ENCODE peak calls at places on chromosomes 5 and 9, in six cellular contexts. A is H9, B is mesenchymal stem cell, D is trophoblast cell, E is H1, F is IMR-90. T is an unnamed sample. For H3K79me1, the result is how much of the 10 kb centered on the place peaks cover.

GRCh38 chr5:16690243-16690839 is 73.5 kb upstream of the RETREG1 start:
- DNase-seq in F (peak), A (peak), E (no peak), B (peak), D (peak), T (peak)

GRCh38 chr9:130395810-130396435 is 48.8 kb upstream of the ASS1 start:
- DNase-seq in A (no peak), B (no peak), F (no peak), D (no peak), E (no peak), T (no peak)

GRCh38 chr5:39219433-39219832 is at the start of gene FYB1:
- DNase-seq in B (no peak), E (no peak), A (no peak), D (peak), F (no peak), T (no peak)

GRCh38 chr5:96258692-96259091 is 174.4 kb downstream of the PCSK1 start:
- DNase-seq in D (no peak), B (no peak), E (no peak), F (no peak), A (no peak), T (no peak)

GRCh38 chr9:85723220-85723619 is 18.5 kb downstream of the AGTPBP1 start:
- DNase-seq in A (peak), D (no peak), F (no peak), E (peak), B (no peak), T (no peak)

GRCh38 chr9:10250200-10250599 is 362.6 kb downstream of the PTPRD start:
- DNase-seq in D (no peak), E (no peak), F (no peak), B (peak), A (no peak), T (no peak)

GRCh38 chr9:20395671-20396070 is 226.6 kb downstream of the MLLT3 start:
- DNase-seq in B (no peak), E (no peak), F (no peak), A (no peak), D (no peak), T (no peak)

GRCh38 chr9:115209601-115210306 is 91.8 kb upstream of the TNC start:
- DNase-seq in B (no peak), A (no peak), D (no peak), F (peak), E (no peak), T (no peak)

GRCh38 chr5:112210430-112211005 is 208.6 kb downstream of the EPB41L4A start:
- DNase-seq in E (no peak), F (peak), D (peak), A (peak), B (peak), T (peak)

GRCh38 chr9:108835831-108836230 is 20.0 kb downstream of the ACTL7B start:
- DNase-seq in E (no peak), A (no peak), B (no peak), F (no peak), D (peak), T (no peak)

GRCh38 chr9:85662558-85662957 is 79.2 kb downstream of the AGTPBP1 start:
- DNase-seq in F (no peak), D (no peak), A (no peak), E (no peak), B (no peak), T (no peak)

GRCh38 chr5:126492939-126493338 is 69.7 kb downstream of the GRAMD2B start:
- DNase-seq in B (no peak), E (no peak), F (peak), D (peak), A (no peak), T (no peak)

GRCh38 chr9:33132249-33132772 is 34.8 kb downstream of the B4GALT1 start:
- DNase-seq in F (peak), B (peak), A (no peak), D (peak), E (no peak), T (no peak)

GRCh38 chr9:74122661-74123060 is 374.5 kb upstream of the RORB start:
- DNase-seq in A (no peak), F (no peak), D (no peak), E (no peak), B (no peak), T (no peak)

GRCh38 chr9:71683598-71684235 is 84.6 kb downstream of the CEMIP2 start:
- DNase-seq in E (peak), D (peak), A (peak), F (peak), B (peak), T (peak)

GRCh38 chr5:179134511-179134910 is 74.3 kb downstream of the ZNF354C start:
- DNase-seq in E (no peak), B (no peak), F (no peak), D (no peak), A (no peak), T (no peak)

GRCh38 chr5:146409081-146409671 is 38.0 kb upstream of the TCERG1 start:
- DNase-seq in F (peak), B (no peak), E (no peak), D (no peak), A (no peak), T (peak)

GRCh38 chr5:1103505-1104326 is 8.1 kb downstream of the SLC12A7 start:
- DNase-seq in F (no peak), B (no peak), D (no peak), E (no peak), A (no peak), T (no peak)

GRCh38 chr5:2752059-2752874 is 790 bp upstream of the IRX2 start:
- DNase-seq in B (no peak), E (no peak), A (peak), F (no peak), D (peak), T (no peak)

GRCh38 chr9:12464910-12465512 is 228.2 kb upstream of the TYRP1 start:
- DNase-seq in F (peak), B (peak), A (no peak), D (peak), E (no peak), T (peak)

GRCh38 chr5:2685651-2686050 is 65.8 kb downstream of the IRX2 start:
- DNase-seq in B (no peak), E (no peak), A (no peak), F (peak), D (peak), T (no peak)

GRCh38 chr9:12889402-12890106 is 114.7 kb downstream of the LURAP1L start:
- DNase-seq in E (no peak), B (no peak), D (no peak), A (no peak), F (no peak), T (no peak)

GRCh38 chr5:151223447-151224264 is at the start of gene CCDC69:
- DNase-seq in F (peak), A (peak), D (peak), E (no peak), B (peak), T (peak)

GRCh38 chr9:98108540-98109031 is 10.4 kb downstream of the TRIM14 start:
- DNase-seq in E (no peak), A (no peak), B (no peak), F (no peak), D (no peak), T (no peak)

GRCh38 chr5:158164648-158165047 is 305.7 kb upstream of the CLINT1 start:
- DNase-seq in B (no peak), A (no peak), E (no peak), F (no peak), D (no peak), T (no peak)

GRCh38 chr9:115364991-115365390 is 247.0 kb upstream of the TNC start:
- DNase-seq in F (peak), B (no peak), E (no peak), A (no peak), D (no peak), T (no peak)

GRCh38 chr5:112250551-112250950 is 168.5 kb downstream of the EPB41L4A start:
- DNase-seq in A (no peak), D (no peak), E (no peak), B (no peak), F (no peak), T (no peak)

GRCh38 chr9:5008206-5008605 is 23.1 kb downstream of the JAK2 start:
- DNase-seq in B (no peak), A (no peak), D (no peak), F (peak), E (no peak), T (no peak)

GRCh38 chr9:105457560-105458294 is 9.9 kb downstream of the FSD1L start:
- DNase-seq in A (peak), D (no peak), E (no peak), B (no peak), F (no peak), T (no peak)

GRCh38 chr5:146089287-146089686 is 16.1 kb downstream of the PLAC8L1 start:
- DNase-seq in E (no peak), D (no peak), F (no peak), B (no peak), A (no peak), T (no peak)

GRCh38 chr9:131727184-131727785 is 12.6 kb downstream of the RAPGEF1 start:
- DNase-seq in A (no peak), D (peak), E (no peak), F (peak), B (peak), T (no peak)

GRCh38 chr5:151239237-151239861 is 13.6 kb upstream of the GM2A start:
- DNase-seq in B (peak), F (peak), A (peak), E (no peak), D (peak), T (peak)

GRCh38 chr5:52007230-52007858 is 624.1 kb downstream of the ISL1 start:
- DNase-seq in D (peak), A (peak), E (no peak), F (peak), B (peak), T (no peak)

GRCh38 chr5:79613571-79613970 is 1.3 kb downstream of the TENT2 start:
- DNase-seq in B (peak), A (no peak), D (no peak), F (no peak), E (no peak), T (no peak)

GRCh38 chr5:175823731-175824525 is 47.5 kb upstream of the CPLX2 start:
- DNase-seq in A (peak), D (no peak), F (no peak), B (no peak), E (no peak), T (no peak)

GRCh38 chr9:116280529-116280928 is 126.9 kb downstream of the PAPPA start:
- DNase-seq in D (peak), F (peak), E (no peak), A (no peak), B (peak), T (no peak)

GRCh38 chr9:20980713-20981481 is 50.5 kb downstream of the HACD4 start:
- DNase-seq in B (peak), D (no peak), F (peak), E (no peak), A (no peak), T (no peak)

GRCh38 chr5:159317849-159318248 is 12.4 kb downstream of the IL12B start:
- DNase-seq in A (no peak), D (no peak), B (no peak), F (no peak), E (no peak), T (no peak)

GRCh38 chr5:98774192-98775046 is 956 bp downstream of the RGMB start:
- DNase-seq in E (no peak), F (peak), A (peak), D (peak), B (peak), T (peak)

GRCh38 chr9:4117835-4118610 is 181.8 kb downstream of the GLIS3 start:
- DNase-seq in A (peak), E (peak), B (no peak), D (peak), F (no peak), T (no peak)

GRCh38 chr9:91840882-91841281 is 109.1 kb downstream of the ROR2 start:
- DNase-seq in E (no peak), A (no peak), F (no peak), B (no peak), D (no peak), T (no peak)
- H3K79me1 ChIP-seq in E (under half), A (under half), F (under half), B (under half), D (under half), T (under half)

GRCh38 chr5:43515678-43516048 is 715 bp upstream of the C5orf34 start:
- DNase-seq in D (no peak), A (no peak), E (no peak), B (no peak), F (no peak), T (no peak)
- H4K8ac ChIP-seq in D (peak), A (no peak), E (no peak), B (no peak), F (peak), T (no peak)

DNA sequence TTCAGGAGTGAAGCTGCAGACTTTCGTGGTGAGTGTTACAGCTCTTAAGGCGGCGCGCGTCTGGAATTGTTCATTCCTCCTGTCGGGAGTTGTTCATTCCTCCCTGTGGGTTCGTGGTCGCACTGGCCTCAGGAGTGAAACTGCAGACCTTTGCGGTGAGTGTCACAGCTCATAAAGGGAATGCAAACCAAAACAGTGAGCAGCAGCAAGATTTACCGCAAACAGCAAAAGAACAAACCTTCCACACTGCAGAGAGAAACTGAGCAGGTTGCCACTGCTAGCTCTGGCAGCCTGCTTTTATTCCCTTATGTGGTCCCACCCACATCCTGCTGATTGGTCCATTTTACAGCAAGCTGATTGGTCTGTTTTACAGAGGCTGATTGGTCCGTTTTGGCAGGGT is 1365.3 kb upstream of the WWC1 start:
- DNase-seq in E (no peak), F (no peak), D (no peak), B (no peak), A (no peak), T (no peak)
- H4K91ac ChIP-seq in E (no peak), F (no peak), D (no peak), B (no peak), A (no peak), T (no peak)

GRCh38 chr9:91842358-91842757 is 107.7 kb downstream of the ROR2 start:
- DNase-seq in E (no peak), A (no peak), D (no peak), F (no peak), B (no peak), T (no peak)
- H3K79me1 ChIP-seq in E (under half), A (under half), D (under half), F (under half), B (half or more), T (under half)

DNA sequence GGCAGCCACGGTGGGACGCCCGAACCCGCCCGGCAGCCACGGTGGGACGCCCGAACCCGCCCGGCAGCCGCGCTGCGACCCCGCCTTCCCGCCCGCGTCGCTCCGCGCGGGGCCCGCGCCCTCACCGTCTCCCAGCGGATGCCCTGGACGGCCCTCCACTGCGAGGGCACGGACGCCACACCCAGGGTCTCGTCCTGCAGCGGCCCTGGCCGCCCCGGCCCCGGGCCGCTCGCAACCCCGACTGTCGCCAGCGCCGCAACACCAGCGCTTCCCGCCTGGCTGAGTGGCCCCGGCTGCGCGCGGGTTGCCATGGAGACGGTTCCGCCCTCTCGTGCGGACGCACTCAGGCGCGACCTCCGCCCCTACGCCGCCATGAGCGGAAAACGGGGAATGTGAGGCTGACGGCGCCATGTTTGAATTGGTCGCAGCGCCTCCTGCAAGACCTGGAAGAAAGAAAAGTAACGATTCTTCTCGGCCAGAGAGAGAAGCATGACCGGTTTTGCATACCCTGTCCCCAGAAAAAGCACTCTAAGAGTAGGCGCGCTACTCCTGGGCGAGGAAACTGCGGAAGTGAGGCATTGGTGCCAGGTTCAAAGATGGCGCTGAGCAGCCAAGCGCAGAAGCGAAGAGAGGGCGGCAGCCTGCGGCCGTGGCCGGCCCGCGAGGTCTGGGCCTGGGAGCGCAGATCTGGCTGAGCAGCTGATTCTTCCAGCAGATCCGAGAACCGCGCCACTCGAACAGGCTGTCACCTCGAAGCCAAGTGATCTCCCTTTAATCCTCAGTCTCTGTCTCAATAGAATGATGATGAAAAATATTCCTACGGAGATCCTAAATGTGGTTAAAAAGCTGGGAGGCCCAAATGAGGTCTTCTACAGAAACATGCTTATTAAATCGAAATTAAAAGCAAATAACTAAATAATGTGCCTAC is at the start of gene DYNC2I2:
- DNase-seq in A (peak), E (peak), F (peak), D (peak), B (peak), T (peak)
- H4K8ac ChIP-seq in A (peak), E (peak), F (peak), D (peak), B (peak), T (no peak)

DNA sequence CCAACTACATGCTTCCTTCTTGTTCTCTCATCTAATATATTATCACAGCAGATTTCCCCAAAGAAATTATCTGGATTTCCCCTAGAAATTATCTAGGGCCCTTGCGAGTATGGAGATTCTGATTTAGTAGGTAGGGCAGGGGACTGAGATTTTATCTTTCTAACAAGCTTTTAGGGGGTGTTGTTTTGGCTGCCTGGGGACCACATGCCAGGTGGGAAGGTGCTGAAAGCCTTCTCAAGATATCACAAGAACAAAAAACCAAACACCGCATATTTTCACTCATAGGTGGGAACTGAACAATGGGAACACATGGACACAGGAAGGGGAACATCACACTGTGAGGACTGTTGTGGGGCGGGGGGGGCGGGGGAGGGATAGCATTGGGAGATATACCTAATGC is 146.5 kb upstream of the CDH10 start:
- DNase-seq in B (no peak), E (no peak), F (no peak), A (no peak), D (no peak), T (no peak)
- H4K91ac ChIP-seq in B (no peak), E (no peak), F (no peak), A (no peak), D (no peak), T (no peak)

DNA sequence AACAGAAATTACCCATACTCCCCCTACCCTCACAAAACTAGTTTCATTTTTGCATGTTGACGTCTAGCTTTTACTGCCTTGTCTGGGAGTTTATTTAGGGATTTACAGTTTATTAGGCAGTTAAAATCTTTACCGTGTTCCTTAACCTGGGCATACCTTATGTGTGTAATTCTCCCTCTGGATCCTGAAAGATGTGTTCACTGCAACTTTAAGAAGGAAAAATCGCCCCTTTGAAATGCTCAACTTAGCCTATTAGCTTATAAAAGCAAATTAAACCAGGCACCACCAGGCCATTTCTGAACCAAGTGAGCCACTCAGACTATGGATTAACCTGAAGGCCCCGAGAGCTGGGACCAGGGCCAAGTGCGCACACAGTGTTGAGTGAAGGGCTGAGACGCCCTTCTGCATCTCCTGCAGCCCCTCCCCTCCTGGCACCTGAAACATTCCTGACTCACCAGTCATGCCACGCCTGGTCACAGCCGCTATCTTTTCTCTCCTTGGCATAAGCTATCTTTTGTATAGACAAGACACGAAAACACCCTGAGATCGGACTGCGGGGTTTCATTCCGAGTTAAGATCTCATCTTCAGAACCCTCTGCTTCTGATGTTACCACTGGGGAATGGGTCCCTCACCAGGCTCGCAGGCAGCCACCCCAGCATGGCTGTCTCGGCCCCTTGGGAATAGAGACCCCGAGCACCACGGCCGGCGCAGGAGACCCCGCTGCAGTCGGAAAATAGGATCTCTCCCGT is 111.9 kb downstream of the ROR2 start:
- DNase-seq in A (no peak), F (peak), B (no peak), E (no peak), D (no peak), T (no peak)
- H3K79me1 ChIP-seq in A (under half), F (under half), B (half or more), E (under half), D (under half), T (under half)

GRCh38 chr5:131634996-131635754 is at the start of gene RAPGEF6:
- DNase-seq in F (peak), D (peak), A (peak), B (peak), E (peak), T (peak)
- H4K8ac ChIP-seq in F (peak), D (peak), A (no peak), B (peak), E (peak), T (no peak)